ENCODE peak calls at places on chromosomes 6 and 20, in nine cellular contexts. A is cardiac fibroblast, W is dermis microvascular lymphatic vessel endothelial cell, F is activated T-helper 1 cell treated with Interleukin-2 at 50 U/mL for 16 hours, L is aorta, N is A549, S is AG08396, K is NCI-H2107, V is glomerular endothelial cell. Y is an unnamed sample.

GRCh38 chr20:50152394-50153152 is 950 bp downstream of the PEDS1 start:
- DNase-seq in V (no peak), S (peak), A (peak), N (no peak), L (no peak), W (peak), F (no peak), K (no peak), Y (no peak)

GRCh38 chr6:81906041-81906440 is 153.6 kb upstream of the TENT5A start:
- DNase-seq in F (no peak), W (no peak), S (no peak), N (no peak), V (no peak), A (no peak), L (no peak), K (no peak), Y (no peak)

GRCh38 chr6:39961178-39961577 is 26.9 kb upstream of the MOCS1 start:
- DNase-seq in A (peak), F (no peak), K (no peak), W (peak), V (no peak), L (no peak), S (no peak), N (no peak), Y (peak)

GRCh38 chr6:155448823-155449789 is 6.5 kb downstream of the NOX3 start:
- DNase-seq in N (no peak), S (no peak), W (peak), F (no peak), V (no peak), L (no peak), A (no peak), K (no peak), Y (no peak)

GRCh38 chr20:6769953-6770831 is 2.7 kb downstream of the BMP2 start:
- DNase-seq in S (peak), F (no peak), A (peak), N (no peak), V (no peak), W (peak), K (no peak), L (peak), Y (no peak)

GRCh38 chr20:57899554-57899953 is 189.7 kb upstream of the PMEPA1 start:
- DNase-seq in S (no peak), A (no peak), V (no peak), W (no peak), N (no peak), K (no peak), F (no peak), L (peak), Y (no peak)

GRCh38 chr6:34022250-34022872 is 123.5 kb downstream of the GRM4 start:
- DNase-seq in K (no peak), L (peak), F (no peak), V (no peak), A (no peak), S (no peak), W (no peak), N (no peak), Y (no peak)

GRCh38 chr20:60687213-60687612 is 564.8 kb upstream of the CDH4 start:
- DNase-seq in N (no peak), K (no peak), S (no peak), A (no peak), F (no peak), W (no peak), L (no peak), V (no peak), Y (no peak)